ENCODE peak calls at places on chromosome 9, in five cellular contexts. E is CD8-positive, alpha-beta T cell; P is AG20443; Z is anterior cingulate cortex; B is neural progenitor cell. R is an unnamed sample.

GRCh38 chr9:97981828-97982164 is 1.3 kb upstream of the ANP32B start:
- DNase-seq in P (no peak), E (no peak), B (no peak), Z (no peak), R (no peak)

GRCh38 chr9:107870927-107871720 is 381.6 kb upstream of the KLF4 start:
- DNase-seq in E (no peak), Z (no peak), B (no peak), P (no peak), R (no peak)

GRCh38 chr9:108609227-108609894 is 246.4 kb downstream of the ACTL7B start:
- DNase-seq in E (no peak), Z (no peak), B (no peak), P (peak), R (no peak)

GRCh38 chr9:115694014-115694413 is 459.6 kb upstream of the PAPPA start:
- DNase-seq in E (no peak), Z (no peak), P (peak), B (peak), R (no peak)

GRCh38 chr9:130868230-130868629 is 28.4 kb downstream of the QRFP start:
- DNase-seq in B (no peak), Z (no peak), P (no peak), E (no peak), R (no peak)

GRCh38 chr9:93041108-93041802 is 17.2 kb upstream of the SUSD3 start:
- DNase-seq in B (no peak), P (no peak), E (no peak), Z (no peak), R (no peak)

GRCh38 chr9:99259231-99259918 is 37.3 kb downstream of the SEC61B start:
- DNase-seq in P (peak), B (no peak), Z (peak), E (peak), R (no peak)

GRCh38 chr9:131773911-131774379 is 34.1 kb upstream of the RAPGEF1 start:
- DNase-seq in B (peak), P (peak), E (peak), Z (no peak), R (no peak)

GRCh38 chr9:90046317-90046861 is 441.6 kb downstream of the GADD45G start:
- DNase-seq in P (no peak), E (no peak), B (no peak), Z (no peak), R (no peak)

GRCh38 chr9:31542384-31543055 is 841.9 kb upstream of the ACO1 start:
- DNase-seq in E (no peak), Z (no peak), P (no peak), B (peak), R (peak)

GRCh38 chr9:2072752-2073405 is 57.7 kb downstream of the SMARCA2 start:
- DNase-seq in Z (no peak), B (no peak), E (no peak), P (no peak), R (no peak)

GRCh38 chr9:137041134-137041533 is 4.8 kb downstream of the NPDC1 start:
- DNase-seq in P (no peak), B (no peak), Z (no peak), E (no peak), R (no peak)

GRCh38 chr9:18485691-18486090 is 11.7 kb downstream of the ADAMTSL1 start:
- DNase-seq in E (no peak), P (no peak), B (no peak), Z (no peak), R (no peak)

GRCh38 chr9:34546834-34547827 is 24.3 kb upstream of the ENHO start:
- DNase-seq in P (peak), B (peak), Z (peak), E (peak), R (peak)

R was measured in NCI-H2081.